ENCODE peak calls at places on chromosomes 2 and 18, in ten cellular contexts. S is pancreas; H is IMR-90; E is CD8-positive, alpha-beta memory T cell; Z is GM23338; M is uterus; Q is cardiac muscle cell; R is dorsolateral prefrontal cortex; X is SK-N-MC; V is fibroblast of lung. C is an unnamed sample.
A peak's percentile ranks its signal among the peaks of the same experiment; 100 is the strongest.

GRCh38 chr2:237354930-237355329 is 59.0 kb downstream of the COL6A3 start:
- DNase-seq in S (no peak), H (peak; percentile 72), E (no peak), Z (no peak), M (no peak), Q (peak; percentile 63), R (no peak), X (no peak), V (peak; percentile 98), C (no peak)

GRCh38 chr2:185279999-185280398 is 458.6 kb upstream of the FSIP2 start:
- DNase-seq in S (no peak), H (peak; percentile 3), E (no peak), Z (peak; percentile 43), M (no peak), Q (peak; percentile 16), R (no peak), X (no peak), V (peak; percentile 16), C (no peak)

GRCh38 chr18:60537074-60537473 is 164.5 kb upstream of the MC4R start:
- DNase-seq in S (no peak), H (no peak), E (no peak), Z (no peak), M (no peak), Q (no peak), R (no peak), X (no peak), V (no peak), C (no peak)

GRCh38 chr2:189144700-189145211 is 34.8 kb downstream of the COL5A2 start:
- DNase-seq in S (no peak), H (peak; percentile 59), E (no peak), Z (no peak), M (no peak), Q (peak; percentile 85), R (no peak), X (peak; percentile 97), V (peak; percentile 46), C (no peak)

GRCh38 chr2:239316562-239317465 is 84.0 kb downstream of the HDAC4 start:
- DNase-seq in S (no peak), H (peak; percentile 41), E (no peak), Z (no peak), M (peak; percentile 67), Q (peak; percentile 76), R (no peak), X (no peak), V (peak; percentile 70), C (no peak)

GRCh38 chr2:109473616-109474318 is 140.0 kb downstream of the SEPTIN10 start:
- DNase-seq in S (no peak), H (no peak), E (no peak), Z (no peak), M (no peak), Q (no peak), R (no peak), X (no peak), V (no peak), C (no peak)

GRCh38 chr2:2831656-2832055 is 500.6 kb upstream of the MYT1L start:
- DNase-seq in S (no peak), H (no peak), E (no peak), Z (peak; percentile 29), M (no peak), Q (no peak), R (no peak), X (no peak), V (no peak), C (no peak)

GRCh38 chr2:164737612-164738081 is 104.0 kb downstream of the COBLL1 start:
- DNase-seq in S (peak; percentile 56), H (peak; percentile 52), E (no peak), Z (peak; percentile 95), M (peak; percentile 23), Q (peak; percentile 72), R (peak; percentile 49), X (peak; percentile 57), V (peak; percentile 50), C (no peak)

GRCh38 chr18:60176271-60176670 is 196.3 kb downstream of the MC4R start:
- DNase-seq in S (no peak), H (no peak), E (no peak), Z (no peak), M (no peak), Q (peak; percentile 0), R (no peak), X (no peak), V (no peak), C (no peak)

GRCh38 chr18:76353046-76353445 is 142.0 kb downstream of the ZNF516 start:
- DNase-seq in S (no peak), H (no peak), E (no peak), Z (no peak), M (no peak), Q (no peak), R (no peak), X (no peak), V (no peak), C (no peak)

GRCh38 chr2:217054791-217055190 is 194.9 kb upstream of the TNP1 start:
- DNase-seq in S (no peak), H (no peak), E (no peak), Z (no peak), M (no peak), Q (peak; percentile 33), R (no peak), X (no peak), V (peak; percentile 65), C (no peak)

GRCh38 chr2:208064220-208064951 is 39.1 kb upstream of the PLEKHM3 start:
- DNase-seq in S (no peak), H (peak; percentile 94), E (no peak), Z (no peak), M (no peak), Q (peak; percentile 86), R (no peak), X (no peak), V (peak; percentile 96), C (no peak)

GRCh38 chr2:25674003-25674362 is 606 bp upstream of the DTNB start:
- DNase-seq in S (no peak), H (no peak), E (no peak), Z (no peak), M (no peak), Q (peak; percentile 30), R (no peak), X (no peak), V (peak; percentile 10), C (no peak)

GRCh38 chr2:64860936-64861335 is 128.3 kb upstream of the SLC1A4 start:
- DNase-seq in S (no peak), H (no peak), E (no peak), Z (no peak), M (no peak), Q (no peak), R (no peak), X (no peak), V (no peak), C (no peak)
- H3K27ac ChIP-seq in S (no peak overlapping the region), H (no peak overlapping the region), E (no peak overlapping the region), Z (no peak overlapping the region), M (peak overlapping the region; percentile 40), Q (peak overlapping the region; percentile 35), R (peak overlapping the region; percentile 83), X (peak overlapping the region; percentile 51), V (no peak overlapping the region), C (no peak overlapping the region)

DNA sequence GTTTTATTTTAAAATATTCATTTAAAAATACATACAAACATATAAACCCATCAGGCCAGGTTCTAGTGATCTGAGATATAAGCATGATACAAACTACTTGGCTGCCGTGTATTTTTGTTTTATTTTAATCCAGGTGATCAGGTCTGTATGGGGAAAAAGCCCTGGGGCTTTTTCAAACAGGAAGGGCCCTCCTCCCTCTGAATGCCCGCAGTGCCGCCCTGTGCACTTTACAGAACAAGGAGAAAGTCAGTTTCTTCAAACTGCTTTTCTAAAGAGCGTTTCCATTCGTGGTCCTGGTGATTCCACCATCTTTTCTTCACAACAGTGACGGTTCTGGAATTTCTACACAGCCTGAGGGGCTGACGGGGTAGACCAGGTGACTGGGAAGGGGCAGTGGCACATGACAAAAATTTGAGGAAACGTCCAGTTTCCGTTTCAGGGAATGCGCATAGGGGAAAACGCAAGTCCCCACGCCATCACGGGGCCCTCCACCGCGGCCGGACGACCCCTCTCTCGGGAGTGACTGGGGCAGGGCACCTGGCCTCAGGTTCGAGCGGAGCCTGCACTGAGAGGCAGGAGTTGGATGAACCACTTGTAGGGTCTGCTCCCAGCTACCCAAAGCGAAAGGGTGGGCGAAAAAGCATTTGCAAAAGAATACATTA is 1.1 kb upstream of the SPTBN1 start:
- DNase-seq in S (peak; percentile 14), H (no peak), E (no peak), Z (peak; percentile 43), M (peak; percentile 36), Q (no peak), R (no peak), X (no peak), V (no peak), C (no peak)
- H3K27ac ChIP-seq in S (peak overlapping the region; percentile 85), H (no peak overlapping the region), E (no peak overlapping the region), Z (no peak overlapping the region), M (peak overlapping the region; percentile 98), Q (peak overlapping the region; percentile 16), R (peak overlapping the region; percentile 99), X (no peak overlapping the region), V (peak overlapping the region; percentile 69), C (no peak overlapping the region)

DNA sequence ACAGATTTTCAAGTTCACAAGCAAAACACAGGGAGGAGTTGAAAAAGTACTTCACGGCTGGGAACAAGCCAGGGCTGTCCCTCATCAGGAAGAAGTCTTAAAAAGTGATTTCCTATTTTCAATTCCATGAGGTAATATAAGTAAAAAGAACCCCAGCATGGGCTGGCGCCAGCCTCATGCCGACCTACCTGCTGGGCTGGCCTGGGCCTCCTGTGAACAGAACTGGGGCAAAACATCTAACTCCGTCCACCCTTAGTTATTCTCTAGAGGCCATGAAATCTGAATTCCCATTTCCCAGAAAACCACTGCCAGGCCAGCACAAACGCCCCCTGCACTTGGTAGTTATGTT is 68.9 kb downstream of the POLR1A start:
- DNase-seq in S (no peak), H (no peak), E (no peak), Z (no peak), M (no peak), Q (no peak), R (no peak), X (no peak), V (no peak), C (no peak)
- H3K27ac ChIP-seq in S (peak overlapping the region; percentile 78), H (peak overlapping the region; percentile 83), E (peak overlapping the region; percentile 78), Z (no peak overlapping the region), M (peak overlapping the region; percentile 88), Q (no peak overlapping the region), R (peak overlapping the region; percentile 90), X (peak overlapping the region; percentile 72), V (peak overlapping the region; percentile 64), C (peak overlapping the region; percentile 88)

GRCh38 chr18:75205760-75206109 is 3.2 kb downstream of the PTGR3 start:
- DNase-seq in S (no peak), H (peak; percentile 54), E (no peak), Z (peak; percentile 68), M (no peak), Q (no peak), R (no peak), X (no peak), V (no peak), C (no peak)

GRCh38 chr18:75206637-75207297 is 2.2 kb downstream of the PTGR3 start:
- DNase-seq in S (no peak), H (no peak), E (no peak), Z (peak; percentile 46), M (no peak), Q (no peak), R (no peak), X (no peak), V (no peak), C (no peak)

GRCh38 chr18:75208055-75208835 is 694 bp downstream of the PTGR3 start:
- DNase-seq in S (peak; percentile 40), H (peak; percentile 60), E (peak; percentile 50), Z (peak; percentile 58), M (peak; percentile 46), Q (peak; percentile 67), R (no peak), X (no peak), V (peak; percentile 71), C (peak; percentile 18)

GRCh38 chr18:75208836-75209128 is 157 bp downstream of the PTGR3 start:
- DNase-seq in S (no peak), H (no peak), E (no peak), Z (no peak), M (no peak), Q (no peak), R (no peak), X (no peak), V (no peak), C (no peak)

GRCh38 chr18:75207298-75208054 is 1.5 kb downstream of the PTGR3 start:
- DNase-seq in S (no peak), H (peak; percentile 73), E (no peak), Z (no peak), M (no peak), Q (no peak), R (no peak), X (no peak), V (peak; percentile 65), C (no peak)
- H3K27ac ChIP-seq in S (peak overlapping the region; percentile 97), H (peak overlapping the region; percentile 98), E (peak overlapping the region; percentile 55), Z (no peak overlapping the region), M (peak overlapping the region; percentile 99), Q (no peak overlapping the region), R (peak overlapping the region; percentile 99), X (no peak overlapping the region), V (peak overlapping the region; percentile 72), C (peak overlapping the region; percentile 90)